ENCODE peak calls at places on chromosomes 7 and 10, in nine cellular contexts. J is breast epithelium, V is prostate gland, D is stomach, P is A549, G is adrenal gland, O is body of pancreas, F is H54, Z is Peyer's patch. I is an unnamed sample.

GRCh38 chr7:106260136-106260561 is 24.6 kb downstream of the NAMPT start:
- DNase-seq in D (no peak), Z (no peak), P (no peak), V (no peak), O (no peak), F (no peak), G (no peak), J (no peak), I (no peak)

GRCh38 chr7:49644402-49645166 is 128.9 kb upstream of the VWC2 start:
- DNase-seq in G (no peak), F (no peak), D (no peak), O (no peak), J (no peak), V (no peak), P (no peak), Z (no peak), I (no peak)

GRCh38 chr10:127999291-127999690 is 92.4 kb downstream of the PTPRE start:
- DNase-seq in F (no peak), O (no peak), V (no peak), P (no peak), Z (no peak), D (no peak), G (no peak), J (no peak), I (no peak)

GRCh38 chr7:140719711-140720110 is 23.2 kb downstream of the NDUFB2 start:
- DNase-seq in D (no peak), J (no peak), V (no peak), Z (no peak), F (no peak), P (no peak), G (no peak), O (no peak), I (no peak)

GRCh38 chr7:57256637-57257375 is 124.6 kb upstream of the ZNF479 start:
- DNase-seq in F (no peak), O (no peak), Z (no peak), D (no peak), P (no peak), J (no peak), V (no peak), G (no peak), I (no peak)

GRCh38 chr10:15852111-15852557 is 8.2 kb downstream of the MINDY3 start:
- DNase-seq in D (no peak), J (no peak), F (no peak), V (no peak), G (no peak), Z (no peak), P (no peak), O (no peak), I (peak)

GRCh38 chr7:2040201-2040892 is 192.4 kb downstream of the MAD1L1 start:
- DNase-seq in O (no peak), Z (peak), D (no peak), V (no peak), F (no peak), P (no peak), G (peak), J (no peak), I (no peak)

GRCh38 chr10:100800931-100801330 is 55.5 kb downstream of the PAX2 start:
- DNase-seq in P (no peak), V (no peak), O (no peak), J (no peak), D (no peak), Z (no peak), F (no peak), G (no peak), I (no peak)

GRCh38 chr10:91838199-91838598 is 40.0 kb downstream of the TNKS2 start:
- DNase-seq in O (no peak), Z (no peak), P (no peak), J (no peak), G (no peak), V (no peak), F (no peak), D (no peak), I (peak)

GRCh38 chr10:113473851-113474250 is 79.0 kb upstream of the HABP2 start:
- DNase-seq in P (no peak), Z (no peak), G (no peak), V (no peak), F (no peak), O (no peak), D (no peak), J (no peak), I (no peak)

GRCh38 chr10:15313034-15313433 is 58.1 kb downstream of the FAM171A1 start:
- DNase-seq in D (no peak), J (no peak), F (no peak), O (no peak), V (no peak), G (peak), P (no peak), Z (no peak), I (no peak)

GRCh38 chr7:1708640-1709249 is 38.7 kb downstream of the ELFN1 start:
- DNase-seq in J (peak), D (no peak), V (no peak), P (no peak), G (no peak), O (no peak), F (no peak), Z (peak), I (no peak)

GRCh38 chr10:62735464-62736188 is 68.9 kb upstream of the ADO start:
- DNase-seq in Z (no peak), V (no peak), G (no peak), F (peak), P (no peak), D (no peak), O (no peak), J (no peak), I (peak)

GRCh38 chr7:80611779-80612178 is 26.7 kb upstream of the CD36 start:
- DNase-seq in Z (peak), G (peak), P (no peak), D (peak), O (peak), F (no peak), J (peak), V (peak), I (peak)

GRCh38 chr7:26365077-26365896 is 73.6 kb downstream of the SNX10 start:
- DNase-seq in G (peak), O (peak), F (no peak), V (peak), J (no peak), Z (no peak), P (peak), D (peak), I (peak)

GRCh38 chr7:20238754-20239324 is 21.7 kb upstream of the MACC1 start:
- DNase-seq in D (peak), Z (no peak), G (no peak), F (no peak), J (no peak), P (no peak), V (no peak), O (no peak), I (peak)

GRCh38 chr7:21869785-21870402 is 75.8 kb downstream of the CDCA7L start:
- DNase-seq in O (no peak), F (no peak), J (no peak), Z (no peak), P (no peak), G (no peak), V (no peak), D (no peak), I (no peak)

GRCh38 chr7:73342645-73343044 is 14.7 kb downstream of the FKBP6 start:
- DNase-seq in Z (no peak), D (peak), P (peak), O (peak), J (no peak), V (no peak), F (no peak), G (no peak), I (no peak)

GRCh38 chr10:89278034-89278535 is 23.8 kb upstream of the IFIT2 start:
- DNase-seq in P (peak), O (peak), G (peak), J (no peak), V (peak), F (peak), Z (no peak), D (no peak), I (no peak)

GRCh38 chr7:30931161-30931926 is 19.7 kb downstream of the AQP1 start:
- DNase-seq in F (peak), G (no peak), V (no peak), Z (no peak), J (peak), D (peak), O (peak), P (no peak), I (no peak)

GRCh38 chr10:672992-673391 is 16.5 kb downstream of the DIP2C start:
- DNase-seq in J (no peak), F (no peak), O (no peak), Z (no peak), P (no peak), D (no peak), V (no peak), G (no peak), I (no peak)

GRCh38 chr10:73398024-73398423 is 15.8 kb downstream of the ANXA7 start:
- DNase-seq in V (no peak), G (no peak), F (no peak), O (no peak), D (no peak), Z (no peak), J (no peak), P (peak), I (peak)

GRCh38 chr7:27179503-27180430 is 5.3 kb downstream of the HOXA11 start:
- DNase-seq in O (peak), V (peak), Z (peak), P (peak), D (peak), J (peak), G (peak), F (peak), I (peak)

DNA sequence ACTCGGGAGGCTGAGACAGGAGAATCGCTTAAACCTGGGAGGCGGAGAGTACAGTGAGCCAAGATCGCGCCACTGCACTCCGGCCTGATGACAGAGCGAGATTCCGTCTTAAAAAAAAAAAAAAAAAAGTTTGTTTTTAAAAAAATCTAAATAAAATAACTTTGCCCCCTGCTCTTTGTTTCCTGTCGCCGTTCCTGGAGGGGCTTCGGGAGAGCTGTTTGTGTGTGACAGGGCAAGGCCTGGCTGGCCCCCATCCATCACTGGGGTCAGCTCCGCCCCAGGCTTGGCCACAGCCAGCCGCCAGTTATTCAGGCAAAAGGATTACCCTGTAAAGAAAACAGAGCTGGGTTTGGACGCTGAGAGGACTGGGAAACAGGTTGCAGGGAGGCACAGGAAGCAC is 16.4 kb downstream of the LEP start:
- DNase-seq in Z (no peak), P (no peak), F (no peak), G (no peak), V (no peak), J (no peak), D (no peak), O (no peak), I (no peak)
- TF ChIP-seq POLR2A in Z (no peak), P (no peak), F (no peak), G (no peak), V (no peak), J (no peak), D (no peak), O (no peak), I (no peak)

GRCh38 chr10:102059987-102060386 is 4.0 kb upstream of the ARMH3 start:
- DNase-seq in V (no peak), G (no peak), O (no peak), J (no peak), D (no peak), F (no peak), P (no peak), Z (no peak), I (no peak)

GRCh38 chr10:102055647-102056419 is at the start of gene ARMH3:
- DNase-seq in P (peak), V (peak), Z (peak), J (peak), F (peak), D (peak), G (peak), O (peak), I (peak)
- TF ChIP-seq POLR2A in P (peak), V (peak), Z (peak), J (peak), F (peak), D (no peak), G (peak), O (peak), I (peak)

DNA sequence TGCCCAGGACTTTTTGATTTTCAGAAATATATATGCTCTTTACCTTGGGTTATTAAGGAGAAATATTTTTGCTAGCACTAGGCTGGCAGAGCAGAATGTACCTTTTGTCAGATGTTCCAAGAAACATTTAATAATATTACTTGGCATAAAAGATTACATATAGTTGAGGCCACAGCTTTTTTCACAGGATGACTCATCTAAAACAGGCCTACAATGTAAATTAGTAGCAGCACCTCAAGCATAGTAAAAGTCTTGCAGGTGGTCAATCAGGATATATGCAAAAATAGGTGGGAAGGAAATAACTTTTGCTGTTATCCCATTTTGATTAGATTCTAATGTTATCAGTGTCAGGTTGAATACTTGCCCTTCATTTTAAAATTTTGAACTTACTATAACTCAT is 14.9 kb upstream of the ITGB1 start:
- DNase-seq in F (no peak), V (no peak), Z (no peak), J (no peak), D (no peak), G (no peak), O (no peak), P (no peak), I (no peak)
- TF ChIP-seq POLR2A in F (no peak), V (no peak), Z (no peak), J (no peak), D (no peak), G (no peak), O (no peak), P (no peak), I (no peak)

GRCh38 chr10:7471720-7472367 is 61.0 kb upstream of the SFMBT2 start:
- DNase-seq in F (no peak), Z (no peak), J (no peak), D (no peak), P (no peak), O (peak), G (peak), V (no peak), I (no peak)
- TF ChIP-seq POLR2A in F (no peak), Z (no peak), J (no peak), D (no peak), P (no peak), O (no peak), G (no peak), V (no peak), I (no peak)

I was measured in erythroblast.